ENCODE peak calls at places on chromosomes 16 and 17, in seven cellular contexts. I, K, O, X, E, Q and V are unnamed samples.

GRCh38 chr16:56370836-56371235 is 54.5 kb downstream of the AMFR start:
- DNase-seq in E (no peak), I (no peak), X (no peak), Q (no peak), K (peak; percentile 51), O (no peak), V (no peak)

GRCh38 chr16:24635900-24636610 is 93.4 kb upstream of the TNRC6A start:
- DNase-seq in K (peak; percentile 77), E (no peak), O (peak; percentile 97), Q (no peak), X (peak; percentile 92), I (no peak), V (no peak)

GRCh38 chr17:16477255-16477654 is 14.7 kb downstream of the LRRC75A start:
- DNase-seq in K (peak; percentile 84), I (no peak), X (peak; percentile 75), Q (no peak), O (peak; percentile 53), E (no peak), V (no peak)

GRCh38 chr17:82962163-82962720 is 117.2 kb upstream of the METRNL start:
- DNase-seq in E (no peak), X (no peak), O (no peak), I (no peak), Q (no peak), K (no peak), V (peak; percentile 28)

GRCh38 chr17:63984651-63985386 is 12.1 kb upstream of the SCN4A start:
- DNase-seq in K (peak; percentile 93), I (no peak), Q (no peak), E (peak; percentile 46), O (peak; percentile 60), X (peak; percentile 79), V (peak; percentile 73)

GRCh38 chr16:85800321-85800669 is 800 bp downstream of the COX4I1 start:
- DNase-seq in Q (no peak), X (no peak), O (no peak), I (no peak), K (no peak), E (peak; percentile 37), V (no peak)

GRCh38 chr17:27635275-27635823 is 4.4 kb downstream of the LGALS9 start:
- DNase-seq in I (no peak), K (no peak), Q (peak; percentile 40), E (no peak), X (no peak), O (no peak), V (peak; percentile 94)

GRCh38 chr16:77794586-77794985 is 6.2 kb downstream of the VAT1L start:
- DNase-seq in K (peak; percentile 33), X (peak; percentile 60), I (no peak), E (no peak), Q (no peak), O (peak; percentile 46), V (no peak)

GRCh38 chr17:59165933-59166342 is 10.4 kb downstream of the PRR11 start:
- DNase-seq in K (peak; percentile 80), X (peak; percentile 36), E (no peak), Q (no peak), I (peak; percentile 4), O (no peak), V (peak; percentile 53)

GRCh38 chr17:7380321-7380720 is 568 bp upstream of the TNK1 start:
- DNase-seq in I (no peak), K (no peak), O (no peak), X (peak; percentile 48), E (no peak), Q (no peak), V (no peak)

GRCh38 chr16:68658258-68658973 is 13.3 kb downstream of the CDH3 start:
- DNase-seq in X (peak; percentile 72), Q (no peak), O (peak; percentile 85), E (no peak), K (no peak), I (no peak), V (no peak)

GRCh38 chr16:60682219-60682618 is 1354.0 kb downstream of the CDH8 start:
- DNase-seq in Q (no peak), X (no peak), I (no peak), O (no peak), E (no peak), K (no peak), V (no peak)

GRCh38 chr17:21282231-21282630 is 2.3 kb upstream of the MAP2K3 start:
- DNase-seq in O (peak; percentile 95), E (no peak), K (peak; percentile 64), Q (no peak), I (no peak), X (peak; percentile 96), V (no peak)

GRCh38 chr16:85112364-85112763 is at the start of gene CIBAR2:
- DNase-seq in Q (no peak), K (no peak), E (no peak), X (no peak), O (no peak), I (no peak), V (no peak)

GRCh38 chr17:70622382-70623260 is 453.3 kb downstream of the KCNJ2 start:
- DNase-seq in X (no peak), Q (no peak), I (no peak), O (no peak), E (no peak), K (peak; percentile 76), V (peak; percentile 41)

GRCh38 chr16:14004719-14005315 is 66.3 kb upstream of the MRTFB start:
- DNase-seq in K (no peak), X (no peak), O (no peak), I (no peak), E (no peak), Q (no peak), V (no peak)

GRCh38 chr17:61284174-61284573 is 115.5 kb upstream of the TBX2 start:
- DNase-seq in I (no peak), K (no peak), O (peak; percentile 58), Q (no peak), E (no peak), X (peak; percentile 61), V (no peak)

GRCh38 chr16:79475841-79476240 is 124.7 kb downstream of the MAF start:
- DNase-seq in O (no peak), I (no peak), Q (no peak), E (no peak), K (no peak), X (no peak), V (no peak)

GRCh38 chr17:64092952-64093451 is 36.9 kb downstream of the ERN1 start:
- DNase-seq in X (no peak), O (no peak), Q (peak; percentile 48), I (no peak), K (no peak), E (no peak), V (peak; percentile 16)

GRCh38 chr17:70271672-70272071 is 102.3 kb downstream of the KCNJ2 start:
- DNase-seq in Q (no peak), E (no peak), O (no peak), I (no peak), K (no peak), X (no peak), V (no peak)

GRCh38 chr16:27470567-27471431 is 68.8 kb downstream of the IL21R start:
- DNase-seq in E (no peak), I (no peak), X (peak; percentile 81), O (no peak), K (peak; percentile 84), Q (no peak), V (peak; percentile 95)

GRCh38 chr17:18877104-18877503 is 19.2 kb downstream of the PRPSAP2 start:
- DNase-seq in O (peak; percentile 28), I (no peak), K (no peak), E (no peak), X (no peak), Q (no peak), V (no peak)

GRCh38 chr16:2008631-2009301 is 855 bp downstream of the ZNF598 start:
- DNase-seq in O (no peak), Q (peak; percentile 61), X (no peak), E (no peak), K (peak; percentile 36), I (no peak), V (peak; percentile 47)

GRCh38 chr17:45310380-45311324 is 6.2 kb downstream of the MAP3K14 start:
- DNase-seq in X (no peak), I (no peak), E (no peak), O (no peak), K (no peak), Q (peak; percentile 32), V (peak; percentile 85)

GRCh38 chr17:36703860-36704266 is 102.5 kb downstream of the MRM1 start:
- DNase-seq in O (no peak), E (no peak), I (no peak), X (peak; percentile 2), K (peak; percentile 21), Q (no peak), V (no peak)

GRCh38 chr16:47311738-47312505 is 148.9 kb downstream of the ITFG1 start:
- DNase-seq in E (no peak), X (no peak), I (no peak), O (no peak), K (peak; percentile 32), Q (no peak), V (no peak)

GRCh38 chr16:75000481-75001081 is 1.8 kb downstream of the ZNRF1 start:
- DNase-seq in Q (no peak), K (peak; percentile 42), O (no peak), E (no peak), X (no peak), I (no peak), V (no peak)

GRCh38 chr16:69796285-69797118 is 34.4 kb downstream of the WWP2 start:
- DNase-seq in K (peak; percentile 71), O (peak; percentile 30), X (peak; percentile 41), I (no peak), E (no peak), Q (no peak), V (peak; percentile 20)

GRCh38 chr17:60168654-60169053 is 18.9 kb downstream of the CA4 start:
- DNase-seq in Q (no peak), I (no peak), E (no peak), X (no peak), O (no peak), K (no peak), V (no peak)

GRCh38 chr17:48102700-48103378 is 1.6 kb upstream of the CBX1 start:
- DNase-seq in X (no peak), K (no peak), O (no peak), I (no peak), E (no peak), Q (peak; percentile 74), V (peak; percentile 74)

GRCh38 chr17:32510466-32510865 is 23.7 kb downstream of the CDK5R1 start:
- DNase-seq in O (no peak), E (no peak), X (no peak), K (no peak), Q (no peak), I (no peak), V (no peak)

GRCh38 chr16:81445143-81445922 is 725 bp downstream of the CMIP start:
- DNase-seq in X (no peak), K (peak; percentile 25), Q (no peak), I (no peak), O (no peak), E (no peak), V (no peak)

GRCh38 chr16:57912529-57913260 is 58.2 kb downstream of the CNGB1 start:
- DNase-seq in O (no peak), Q (no peak), E (no peak), I (no peak), X (no peak), K (no peak), V (no peak)

GRCh38 chr17:77801545-77802332 is 156.8 kb upstream of the TNRC6C start:
- DNase-seq in X (no peak), I (no peak), Q (no peak), K (no peak), E (no peak), O (no peak), V (no peak)